ENCODE peak calls at places on chromosomes 12 and 14, in four cellular contexts. W is NCI-H2081, V is HEK293T, U is sciatic nerve. S is an unnamed sample.

GRCh38 chr12:93943766-93944165 is 204.6 kb upstream of the PLXNC1 start:
- DNase-seq in W (no peak), V (no peak), U (no peak), S (no peak)

GRCh38 chr12:107622005-107622404 is 63.6 kb upstream of the PWP1 start:
- DNase-seq in W (peak), V (peak), U (no peak), S (no peak)

GRCh38 chr12:132163911-132164288 is 19.6 kb downstream of the NOC4L start:
- DNase-seq in U (no peak), W (no peak), V (no peak), S (no peak)

GRCh38 chr12:47400251-47400650 is 305.6 kb downstream of the RPAP3 start:
- DNase-seq in U (no peak), V (no peak), W (no peak), S (no peak)

GRCh38 chr12:68180792-68181744 is 21.5 kb upstream of the IFNG start:
- DNase-seq in U (no peak), W (no peak), V (no peak), S (no peak)

GRCh38 chr12:40647651-40648050 is 44.6 kb upstream of the CNTN1 start:
- DNase-seq in U (no peak), V (no peak), W (no peak), S (no peak)

GRCh38 chr12:91216871-91217270 is 34.3 kb upstream of the DCN start:
- DNase-seq in U (no peak), W (no peak), V (no peak), S (no peak)

GRCh38 chr14:23145794-23146422 is 26.9 kb upstream of the CEBPE start:
- DNase-seq in V (no peak), U (no peak), W (no peak), S (no peak)

GRCh38 chr14:99731536-99732435 is 47.7 kb downstream of the CYP46A1 start:
- DNase-seq in W (no peak), V (no peak), U (peak), S (no peak)

GRCh38 chr14:69259531-69260245 is at the start of gene GALNT16:
- DNase-seq in U (no peak), W (peak), V (peak), S (peak)

GRCh38 chr12:117714203-117714602 is 254.6 kb downstream of the KSR2 start:
- DNase-seq in V (no peak), W (no peak), U (no peak), S (no peak)

GRCh38 chr12:71441836-71442566 is 2.4 kb downstream of the LGR5 start:
- DNase-seq in V (no peak), U (no peak), W (no peak), S (no peak)

GRCh38 chr14:61977217-61977616 is 215.0 kb downstream of the SNAPC1 start:
- DNase-seq in U (no peak), V (no peak), W (no peak), S (no peak)

GRCh38 chr12:25151476-25151875 is 43.5 kb downstream of the DNAI7 start:
- DNase-seq in V (peak), U (no peak), W (no peak), S (no peak)

GRCh38 chr12:20320552-20320951 is 47.8 kb upstream of the PDE3A start:
- DNase-seq in U (no peak), V (no peak), W (no peak), S (no peak)

GRCh38 chr12:75704208-75704607 is 192.8 kb upstream of the KRR1 start:
- DNase-seq in W (peak), V (no peak), U (no peak), S (no peak)

GRCh38 chr12:19082365-19082911 is 47.1 kb upstream of the PLEKHA5 start:
- DNase-seq in V (no peak), U (no peak), W (no peak), S (no peak)

GRCh38 chr12:94225924-94226630 is 77.7 kb downstream of the PLXNC1 start:
- DNase-seq in U (no peak), W (no peak), V (no peak), S (no peak)

GRCh38 chr12:124024790-124025189 is 51.8 kb downstream of the ZNF664 start:
- DNase-seq in U (no peak), W (no peak), V (no peak), S (no peak)

GRCh38 chr12:49987620-49988303 is 15.0 kb downstream of the AQP6 start:
- DNase-seq in U (no peak), W (peak), V (no peak), S (no peak)

GRCh38 chr12:22518067-22518719 is 26.1 kb downstream of the C2CD5 start:
- DNase-seq in V (no peak), U (no peak), W (peak), S (no peak)

GRCh38 chr12:32217354-32218310 is 111.0 kb downstream of the BICD1 start:
- DNase-seq in V (no peak), U (no peak), W (no peak), S (no peak)

GRCh38 chr12:14283489-14284144 is 81.9 kb upstream of the ATF7IP start:
- DNase-seq in V (no peak), U (no peak), W (no peak), S (no peak)

GRCh38 chr12:95259368-95259767 is 41.8 kb downstream of the VEZT start:
- DNase-seq in W (no peak), V (no peak), U (no peak), S (no peak)

GRCh38 chr14:74217672-74218448 is 21.4 kb upstream of the VSX2 start:
- DNase-seq in W (peak), V (peak), U (peak), S (peak)

GRCh38 chr12:55716582-55717396 is 943 bp downstream of the BLOC1S1 start:
- DNase-seq in U (no peak), W (no peak), V (no peak), S (no peak)

S was measured in GM12891.